ENCODE peak calls at places on chromosomes 11 and 22, in seven cellular contexts. One of them, this sample, is unnamed.

GRCh38 chr11:100939581-100939980 is 190.0 kb downstream of the PGR start:
- DNase-seq in A673: peak; percentile 61
- DNase-seq in activated effector memory CD4-positive, alpha-beta T cell treated with Interleukin-2 at 50 U/mL for 16 hours: no peak
- DNase-seq in T-helper 9 cell: no peak
- DNase-seq in memory B cell: no peak
- DNase-seq in NCI-H2171 treated with DMSO at 0.1 percent for 48 hours: no peak
- DNase-seq in NCI-H774: no peak
- DNase-seq in this sample: no peak

GRCh38 chr11:44572431-44572830 is 7.0 kb downstream of the CD82 start:
- DNase-seq in NCI-H774: no peak
- DNase-seq in activated effector memory CD4-positive, alpha-beta T cell treated with Interleukin-2 at 50 U/mL for 16 hours: no peak
- DNase-seq in NCI-H2171 treated with DMSO at 0.1 percent for 48 hours: no peak
- DNase-seq in memory B cell: no peak
- DNase-seq in T-helper 9 cell: no peak
- DNase-seq in A673: no peak
- DNase-seq in this sample: no peak

GRCh38 chr11:59643390-59643789 is 25.4 kb downstream of the PATL1 start:
- DNase-seq in T-helper 9 cell: no peak
- DNase-seq in NCI-H774: no peak
- DNase-seq in NCI-H2171 treated with DMSO at 0.1 percent for 48 hours: no peak
- DNase-seq in A673: no peak
- DNase-seq in activated effector memory CD4-positive, alpha-beta T cell treated with Interleukin-2 at 50 U/mL for 16 hours: no peak
- DNase-seq in memory B cell: no peak
- DNase-seq in this sample: no peak

GRCh38 chr22:45475063-45475747 is 27.5 kb upstream of the FBLN1 start:
- DNase-seq in memory B cell: no peak
- DNase-seq in activated effector memory CD4-positive, alpha-beta T cell treated with Interleukin-2 at 50 U/mL for 16 hours: no peak
- DNase-seq in NCI-H2171 treated with DMSO at 0.1 percent for 48 hours: peak; percentile 98
- DNase-seq in T-helper 9 cell: no peak
- DNase-seq in NCI-H774: no peak
- DNase-seq in A673: no peak
- DNase-seq in this sample: no peak

GRCh38 chr22:36475341-36475740 is 6.1 kb downstream of the TXN2 start:
- DNase-seq in NCI-H774: no peak
- DNase-seq in NCI-H2171 treated with DMSO at 0.1 percent for 48 hours: no peak
- DNase-seq in A673: no peak
- DNase-seq in memory B cell: no peak
- DNase-seq in T-helper 9 cell: no peak
- DNase-seq in activated effector memory CD4-positive, alpha-beta T cell treated with Interleukin-2 at 50 U/mL for 16 hours: no peak
- DNase-seq in this sample: no peak

GRCh38 chr22:19987394-19988306 is 29.0 kb downstream of the ARVCF start:
- DNase-seq in NCI-H774: no peak
- DNase-seq in activated effector memory CD4-positive, alpha-beta T cell treated with Interleukin-2 at 50 U/mL for 16 hours: no peak
- DNase-seq in T-helper 9 cell: no peak
- DNase-seq in NCI-H2171 treated with DMSO at 0.1 percent for 48 hours: no peak
- DNase-seq in A673: no peak
- DNase-seq in memory B cell: no peak
- DNase-seq in this sample: no peak

GRCh38 chr11:3196161-3197043 is 22.2 kb downstream of the MRGPRG start:
- DNase-seq in activated effector memory CD4-positive, alpha-beta T cell treated with Interleukin-2 at 50 U/mL for 16 hours: no peak
- DNase-seq in NCI-H2171 treated with DMSO at 0.1 percent for 48 hours: no peak
- DNase-seq in T-helper 9 cell: no peak
- DNase-seq in memory B cell: no peak
- DNase-seq in NCI-H774: no peak
- DNase-seq in A673: no peak
- DNase-seq in this sample: no peak

GRCh38 chr11:72781313-72782080 is 12.3 kb downstream of the STARD10 start:
- DNase-seq in memory B cell: peak; percentile 42
- DNase-seq in T-helper 9 cell: peak; percentile 68
- DNase-seq in NCI-H2171 treated with DMSO at 0.1 percent for 48 hours: no peak
- DNase-seq in NCI-H774: peak; percentile 22
- DNase-seq in activated effector memory CD4-positive, alpha-beta T cell treated with Interleukin-2 at 50 U/mL for 16 hours: peak; percentile 39
- DNase-seq in A673: peak; percentile 64
- DNase-seq in this sample: peak; percentile 71

GRCh38 chr22:49476800-49477400 is 350.8 kb downstream of the BRD1 start:
- DNase-seq in NCI-H774: no peak
- DNase-seq in activated effector memory CD4-positive, alpha-beta T cell treated with Interleukin-2 at 50 U/mL for 16 hours: no peak
- DNase-seq in A673: no peak
- DNase-seq in memory B cell: no peak
- DNase-seq in NCI-H2171 treated with DMSO at 0.1 percent for 48 hours: no peak
- DNase-seq in T-helper 9 cell: no peak
- DNase-seq in this sample: no peak

GRCh38 chr22:38258895-38259294 is 13.9 kb downstream of the TMEM184B start:
- DNase-seq in T-helper 9 cell: no peak
- DNase-seq in NCI-H774: no peak
- DNase-seq in A673: no peak
- DNase-seq in memory B cell: no peak
- DNase-seq in activated effector memory CD4-positive, alpha-beta T cell treated with Interleukin-2 at 50 U/mL for 16 hours: no peak
- DNase-seq in NCI-H2171 treated with DMSO at 0.1 percent for 48 hours: no peak
- DNase-seq in this sample: no peak

GRCh38 chr11:75949023-75949672 is 134.1 kb downstream of the UVRAG start:
- DNase-seq in activated effector memory CD4-positive, alpha-beta T cell treated with Interleukin-2 at 50 U/mL for 16 hours: no peak
- DNase-seq in memory B cell: no peak
- DNase-seq in A673: no peak
- DNase-seq in NCI-H2171 treated with DMSO at 0.1 percent for 48 hours: peak; percentile 46
- DNase-seq in NCI-H774: no peak
- DNase-seq in T-helper 9 cell: no peak
- DNase-seq in this sample: no peak

GRCh38 chr11:117171648-117172051 is 6.9 kb upstream of the SIDT2 start:
- DNase-seq in memory B cell: no peak
- DNase-seq in activated effector memory CD4-positive, alpha-beta T cell treated with Interleukin-2 at 50 U/mL for 16 hours: no peak
- DNase-seq in A673: no peak
- DNase-seq in NCI-H774: no peak
- DNase-seq in NCI-H2171 treated with DMSO at 0.1 percent for 48 hours: no peak
- DNase-seq in T-helper 9 cell: no peak
- DNase-seq in this sample: no peak

GRCh38 chr22:29824677-29825076 is 13.4 kb downstream of the ASCC2 start:
- DNase-seq in memory B cell: no peak
- DNase-seq in activated effector memory CD4-positive, alpha-beta T cell treated with Interleukin-2 at 50 U/mL for 16 hours: no peak
- DNase-seq in NCI-H2171 treated with DMSO at 0.1 percent for 48 hours: no peak
- DNase-seq in T-helper 9 cell: no peak
- DNase-seq in NCI-H774: no peak
- DNase-seq in A673: no peak
- DNase-seq in this sample: no peak

GRCh38 chr11:67269401-67270255 is 3.4 kb downstream of the GRK2 start:
- DNase-seq in NCI-H2171 treated with DMSO at 0.1 percent for 48 hours: peak; percentile 55
- DNase-seq in A673: peak; percentile 85
- DNase-seq in T-helper 9 cell: no peak
- DNase-seq in activated effector memory CD4-positive, alpha-beta T cell treated with Interleukin-2 at 50 U/mL for 16 hours: no peak
- DNase-seq in memory B cell: no peak
- DNase-seq in NCI-H774: no peak
- DNase-seq in this sample: no peak

GRCh38 chr11:66957971-66958231 is 282 bp downstream of the PC start:
- DNase-seq in activated effector memory CD4-positive, alpha-beta T cell treated with Interleukin-2 at 50 U/mL for 16 hours: no peak
- DNase-seq in memory B cell: no peak
- DNase-seq in A673: no peak
- DNase-seq in T-helper 9 cell: no peak
- DNase-seq in NCI-H2171 treated with DMSO at 0.1 percent for 48 hours: no peak
- DNase-seq in NCI-H774: no peak
- DNase-seq in this sample: no peak

GRCh38 chr11:119774180-119774763 is 45.3 kb upstream of the NECTIN1 start:
- DNase-seq in T-helper 9 cell: no peak
- DNase-seq in NCI-H2171 treated with DMSO at 0.1 percent for 48 hours: no peak
- DNase-seq in NCI-H774: no peak
- DNase-seq in memory B cell: no peak
- DNase-seq in A673: peak; percentile 55
- DNase-seq in activated effector memory CD4-positive, alpha-beta T cell treated with Interleukin-2 at 50 U/mL for 16 hours: no peak
- DNase-seq in this sample: peak; percentile 4

GRCh38 chr11:4862447-4863236 is 13.6 kb upstream of the OR51S1 start:
- DNase-seq in NCI-H774: no peak
- DNase-seq in activated effector memory CD4-positive, alpha-beta T cell treated with Interleukin-2 at 50 U/mL for 16 hours: no peak
- DNase-seq in NCI-H2171 treated with DMSO at 0.1 percent for 48 hours: no peak
- DNase-seq in T-helper 9 cell: no peak
- DNase-seq in memory B cell: no peak
- DNase-seq in A673: no peak
- DNase-seq in this sample: no peak

GRCh38 chr11:47991266-47991830 is 11.0 kb downstream of the PTPRJ start:
- DNase-seq in NCI-H2171 treated with DMSO at 0.1 percent for 48 hours: peak; percentile 44
- DNase-seq in T-helper 9 cell: no peak
- DNase-seq in A673: no peak
- DNase-seq in NCI-H774: peak; percentile 56
- DNase-seq in activated effector memory CD4-positive, alpha-beta T cell treated with Interleukin-2 at 50 U/mL for 16 hours: no peak
- DNase-seq in memory B cell: no peak
- DNase-seq in this sample: no peak

GRCh38 chr22:36144886-36145541 is 15.5 kb downstream of the APOL3 start:
- DNase-seq in NCI-H2171 treated with DMSO at 0.1 percent for 48 hours: peak; percentile 43
- DNase-seq in NCI-H774: peak; percentile 41
- DNase-seq in A673: peak; percentile 69
- DNase-seq in activated effector memory CD4-positive, alpha-beta T cell treated with Interleukin-2 at 50 U/mL for 16 hours: no peak
- DNase-seq in T-helper 9 cell: no peak
- DNase-seq in memory B cell: no peak
- DNase-seq in this sample: peak; percentile 29

GRCh38 chr11:101091781-101092180 is 37.8 kb downstream of the PGR start:
- DNase-seq in T-helper 9 cell: no peak
- DNase-seq in NCI-H774: peak; percentile 22
- DNase-seq in A673: no peak
- DNase-seq in memory B cell: no peak
- DNase-seq in activated effector memory CD4-positive, alpha-beta T cell treated with Interleukin-2 at 50 U/mL for 16 hours: no peak
- DNase-seq in NCI-H2171 treated with DMSO at 0.1 percent for 48 hours: no peak
- DNase-seq in this sample: no peak

GRCh38 chr11:125070699-125071254 is 7.7 kb downstream of the SLC37A2 start:
- DNase-seq in memory B cell: peak; percentile 36
- DNase-seq in T-helper 9 cell: no peak
- DNase-seq in NCI-H2171 treated with DMSO at 0.1 percent for 48 hours: no peak
- DNase-seq in A673: no peak
- DNase-seq in activated effector memory CD4-positive, alpha-beta T cell treated with Interleukin-2 at 50 U/mL for 16 hours: no peak
- DNase-seq in NCI-H774: no peak
- DNase-seq in this sample: no peak

GRCh38 chr22:37454857-37455686 is 27.8 kb upstream of the ELFN2 start:
- DNase-seq in T-helper 9 cell: no peak
- DNase-seq in NCI-H2171 treated with DMSO at 0.1 percent for 48 hours: no peak
- DNase-seq in NCI-H774: no peak
- DNase-seq in memory B cell: no peak
- DNase-seq in A673: peak; percentile 29
- DNase-seq in activated effector memory CD4-positive, alpha-beta T cell treated with Interleukin-2 at 50 U/mL for 16 hours: no peak
- DNase-seq in this sample: no peak

GRCh38 chr11:10331548-10332289 is 26.8 kb downstream of the ADM start:
- DNase-seq in A673: no peak
- DNase-seq in activated effector memory CD4-positive, alpha-beta T cell treated with Interleukin-2 at 50 U/mL for 16 hours: no peak
- DNase-seq in NCI-H2171 treated with DMSO at 0.1 percent for 48 hours: no peak
- DNase-seq in memory B cell: no peak
- DNase-seq in NCI-H774: no peak
- DNase-seq in T-helper 9 cell: no peak
- DNase-seq in this sample: no peak

GRCh38 chr11:67271548-67272284 is 5.4 kb downstream of the GRK2 start:
- DNase-seq in T-helper 9 cell: peak; percentile 45
- DNase-seq in memory B cell: no peak
- DNase-seq in NCI-H2171 treated with DMSO at 0.1 percent for 48 hours: peak; percentile 61
- DNase-seq in NCI-H774: no peak
- DNase-seq in A673: peak; percentile 54
- DNase-seq in activated effector memory CD4-positive, alpha-beta T cell treated with Interleukin-2 at 50 U/mL for 16 hours: peak; percentile 51
- DNase-seq in this sample: peak; percentile 57

GRCh38 chr22:42793848-42794405 is 63.1 kb downstream of the ARFGAP3 start:
- DNase-seq in memory B cell: no peak
- DNase-seq in activated effector memory CD4-positive, alpha-beta T cell treated with Interleukin-2 at 50 U/mL for 16 hours: no peak
- DNase-seq in NCI-H774: no peak
- DNase-seq in NCI-H2171 treated with DMSO at 0.1 percent for 48 hours: no peak
- DNase-seq in A673: no peak
- DNase-seq in T-helper 9 cell: no peak
- DNase-seq in this sample: no peak

GRCh38 chr11:88632163-88632562 is 294.6 kb upstream of the CTSC start:
- DNase-seq in memory B cell: no peak
- DNase-seq in A673: no peak
- DNase-seq in activated effector memory CD4-positive, alpha-beta T cell treated with Interleukin-2 at 50 U/mL for 16 hours: no peak
- DNase-seq in T-helper 9 cell: no peak
- DNase-seq in NCI-H774: no peak
- DNase-seq in NCI-H2171 treated with DMSO at 0.1 percent for 48 hours: no peak
- DNase-seq in this sample: no peak

GRCh38 chr11:10908215-10908990 is 50.5 kb upstream of the ZBED5 start:
- DNase-seq in A673: peak; percentile 64
- DNase-seq in activated effector memory CD4-positive, alpha-beta T cell treated with Interleukin-2 at 50 U/mL for 16 hours: no peak
- DNase-seq in NCI-H2171 treated with DMSO at 0.1 percent for 48 hours: no peak
- DNase-seq in T-helper 9 cell: no peak
- DNase-seq in memory B cell: no peak
- DNase-seq in NCI-H774: no peak
- DNase-seq in this sample: no peak